ENCODE peak calls at places on chromosomes 3 and 15, in eight cellular contexts. M is stimulated activated naive CD8-positive, alpha-beta T cell treated with anti-CD3 and anti-CD28 coated beads, Interleukin-15, amount 100 ng/mL, for 72 hours; S is epithelial cell of esophagus; A is right lobe of liver; T is B cell; F is NT2/D1; L is ELR; E is left lung. V is an unnamed sample.

GRCh38 chr3:185729335-185729715 is 95.5 kb downstream of the IGF2BP2 start:
- DNase-seq in M (no peak), F (no peak), T (no peak), E (no peak), A (no peak), S (peak; percentile 88), L (peak; percentile 94), V (no peak)

GRCh38 chr3:59180006-59180405 is 130.2 kb upstream of the CFAP20DC start:
- DNase-seq in M (no peak), E (no peak), F (peak; percentile 36), A (no peak), T (no peak), L (no peak), S (no peak), V (no peak)

GRCh38 chr3:86229086-86229774 is 761.7 kb downstream of the VGLL3 start:
- DNase-seq in T (no peak), A (no peak), S (no peak), M (no peak), E (no peak), F (no peak), L (no peak), V (no peak)

GRCh38 chr15:70347321-70347720 is 249.6 kb upstream of the TLE3 start:
- DNase-seq in F (no peak), M (no peak), A (no peak), E (no peak), S (no peak), L (no peak), T (no peak), V (no peak)

GRCh38 chr15:22887157-22887951 is 48.9 kb downstream of the NIPA2 start:
- DNase-seq in L (peak; percentile 84), E (no peak), F (no peak), M (no peak), T (no peak), A (no peak), S (peak; percentile 62), V (no peak)

GRCh38 chr15:67024322-67024997 is 40.9 kb upstream of the SMAD3 start:
- DNase-seq in F (no peak), S (peak; percentile 95), A (peak; percentile 83), M (no peak), T (no peak), E (no peak), L (peak; percentile 95), V (no peak)

GRCh38 chr3:179885950-179886349 is 150.8 kb downstream of the PEX5L start:
- DNase-seq in E (no peak), A (no peak), S (no peak), T (no peak), M (no peak), L (no peak), F (no peak), V (no peak)

GRCh38 chr15:92104069-92104468 is 250.6 kb downstream of the SLCO3A1 start:
- DNase-seq in M (no peak), S (no peak), E (no peak), T (no peak), A (no peak), F (no peak), L (no peak), V (no peak)

GRCh38 chr15:65914371-65914770 is 45.1 kb downstream of the RAB11A start:
- DNase-seq in A (no peak), F (no peak), S (no peak), L (no peak), E (no peak), M (no peak), T (no peak), V (no peak)

GRCh38 chr15:78709263-78709882 is 68.4 kb upstream of the CHRNB4 start:
- DNase-seq in T (peak; percentile 73), E (peak; percentile 93), M (peak; percentile 67), L (peak; percentile 70), F (no peak), S (peak; percentile 47), A (peak; percentile 79), V (peak; percentile 15)

GRCh38 chr15:85800460-85801123 is 5.9 kb upstream of the KLHL25 start:
- DNase-seq in S (peak; percentile 77), A (peak; percentile 91), E (peak; percentile 80), F (no peak), L (peak; percentile 74), M (no peak), T (no peak), V (no peak)

GRCh38 chr3:7876741-7877297 is 624.8 kb upstream of the LMCD1 start:
- DNase-seq in T (no peak), F (no peak), A (no peak), E (no peak), M (peak; percentile 39), S (peak; percentile 73), L (no peak), V (no peak)

GRCh38 chr3:10910367-10910766 is 82.2 kb upstream of the SLC6A1 start:
- DNase-seq in F (no peak), S (no peak), E (no peak), M (no peak), T (no peak), A (peak; percentile 18), L (no peak), V (no peak)

GRCh38 chr3:111989061-111989678 is 9.6 kb upstream of the TAGLN3 start:
- DNase-seq in M (no peak), L (peak; percentile 83), A (no peak), F (no peak), E (no peak), S (peak; percentile 77), T (peak; percentile 36), V (no peak)

GRCh38 chr3:194086251-194087075 is 49.5 kb upstream of the HES1 start:
- DNase-seq in F (peak; percentile 87), M (no peak), T (no peak), S (no peak), A (peak; percentile 22), E (no peak), L (no peak), V (no peak)

GRCh38 chr15:90190606-90191343 is 10.4 kb upstream of the SEMA4B start:
- DNase-seq in T (peak; percentile 87), M (no peak), A (no peak), L (no peak), E (no peak), F (no peak), S (peak; percentile 97), V (no peak)

GRCh38 chr3:184129012-184129411 is 6.1 kb upstream of the EIF2B5 start:
- DNase-seq in M (no peak), L (peak; percentile 64), T (no peak), E (no peak), S (peak; percentile 56), A (no peak), F (no peak), V (no peak)

GRCh38 chr3:185658504-185658912 is 72.4 kb downstream of the SENP2 start:
- DNase-seq in E (no peak), T (no peak), S (peak; percentile 97), M (no peak), L (peak; percentile 98), A (no peak), F (no peak), V (no peak)

GRCh38 chr15:67783303-67783702 is 42.0 kb upstream of the SKOR1 start:
- DNase-seq in T (peak; percentile 80), E (no peak), M (peak; percentile 30), F (no peak), S (no peak), A (no peak), L (no peak), V (no peak)

GRCh38 chr15:75723847-75724660 is 11.4 kb upstream of the CSPG4 start:
- DNase-seq in T (peak; percentile 67), S (peak; percentile 92), M (no peak), E (peak; percentile 83), L (peak; percentile 89), A (peak; percentile 89), F (no peak), V (no peak)

GRCh38 chr3:172082269-172082668 is 42.9 kb downstream of the FNDC3B start:
- DNase-seq in M (no peak), E (no peak), T (no peak), S (no peak), F (no peak), L (peak; percentile 86), A (no peak), V (no peak)

GRCh38 chr3:105284876-105285275 is 81.8 kb upstream of the ALCAM start:
- DNase-seq in F (no peak), E (no peak), L (peak; percentile 78), A (no peak), M (no peak), S (peak; percentile 56), T (no peak), V (no peak)

V was measured in cortex of kidney.